ENCODE peak calls at places on chromosomes 1 and 21, in ten cellular contexts. One of them, this sample, is unnamed.

GRCh38 chr21:45709127-45709526 is 65.6 kb downstream of the PCBP3 start:
- DNase-seq in SJSA1: no peak
- DNase-seq in fibroblast of lung: no peak
- DNase-seq in heart left ventricle: no peak
- DNase-seq in mucosa of descending colon: no peak
- DNase-seq in neuronal stem cell: no peak
- DNase-seq in hepatocyte: no peak
- DNase-seq in H7: no peak
- DNase-seq in brain microvascular endothelial cell: no peak
- DNase-seq in uterus: no peak
- DNase-seq in this sample: no peak

GRCh38 chr21:43597052-43597451 is 62.2 kb downstream of the HSF2BP start:
- DNase-seq in fibroblast of lung: peak; percentile 43
- DNase-seq in H7: no peak
- DNase-seq in neuronal stem cell: no peak
- DNase-seq in SJSA1: peak; percentile 74
- DNase-seq in uterus: no peak
- DNase-seq in hepatocyte: peak; percentile 71
- DNase-seq in mucosa of descending colon: no peak
- DNase-seq in heart left ventricle: no peak
- DNase-seq in brain microvascular endothelial cell: peak; percentile 87
- DNase-seq in this sample: no peak

GRCh38 chr1:107964397-107965111 is 426 bp downstream of the VAV3 start:
- DNase-seq in brain microvascular endothelial cell: no peak
- DNase-seq in SJSA1: no peak
- DNase-seq in H7: peak; percentile 78
- DNase-seq in neuronal stem cell: peak; percentile 15
- DNase-seq in mucosa of descending colon: peak; percentile 36
- DNase-seq in hepatocyte: peak; percentile 28
- DNase-seq in heart left ventricle: no peak
- DNase-seq in uterus: no peak
- DNase-seq in fibroblast of lung: peak; percentile 28
- DNase-seq in this sample: peak; percentile 49

GRCh38 chr21:42534361-42534900 is 20.8 kb downstream of the SLC37A1 start:
- DNase-seq in brain microvascular endothelial cell: no peak
- DNase-seq in heart left ventricle: peak; percentile 39
- DNase-seq in hepatocyte: no peak
- DNase-seq in neuronal stem cell: no peak
- DNase-seq in fibroblast of lung: no peak
- DNase-seq in uterus: no peak
- DNase-seq in SJSA1: peak; percentile 41
- DNase-seq in mucosa of descending colon: no peak
- DNase-seq in H7: no peak
- DNase-seq in this sample: peak; percentile 86

GRCh38 chr1:110339427-110340206 is 440 bp downstream of the RBM15 start:
- DNase-seq in SJSA1: peak; percentile 56
- DNase-seq in neuronal stem cell: no peak
- DNase-seq in uterus: no peak
- DNase-seq in mucosa of descending colon: no peak
- DNase-seq in fibroblast of lung: peak; percentile 60
- DNase-seq in H7: peak; percentile 75
- DNase-seq in hepatocyte: peak; percentile 83
- DNase-seq in heart left ventricle: peak; percentile 50
- DNase-seq in brain microvascular endothelial cell: peak; percentile 40
- DNase-seq in this sample: no peak

GRCh38 chr1:154386643-154387352 is 18.3 kb upstream of the IL6R start:
- DNase-seq in neuronal stem cell: no peak
- DNase-seq in H7: no peak
- DNase-seq in fibroblast of lung: no peak
- DNase-seq in hepatocyte: peak; percentile 59
- DNase-seq in uterus: no peak
- DNase-seq in SJSA1: no peak
- DNase-seq in heart left ventricle: no peak
- DNase-seq in brain microvascular endothelial cell: no peak
- DNase-seq in mucosa of descending colon: peak; percentile 41
- DNase-seq in this sample: peak; percentile 66

GRCh38 chr21:37413553-37414291 is 47.1 kb downstream of the DYRK1A start:
- DNase-seq in brain microvascular endothelial cell: no peak
- DNase-seq in H7: no peak
- DNase-seq in neuronal stem cell: no peak
- DNase-seq in SJSA1: no peak
- DNase-seq in hepatocyte: no peak
- DNase-seq in mucosa of descending colon: no peak
- DNase-seq in heart left ventricle: no peak
- DNase-seq in uterus: no peak
- DNase-seq in fibroblast of lung: no peak
- DNase-seq in this sample: no peak

GRCh38 chr1:246182149-246182851 is 324.8 kb downstream of the SMYD3 start:
- DNase-seq in mucosa of descending colon: no peak
- DNase-seq in heart left ventricle: no peak
- DNase-seq in H7: no peak
- DNase-seq in fibroblast of lung: no peak
- DNase-seq in uterus: no peak
- DNase-seq in brain microvascular endothelial cell: no peak
- DNase-seq in hepatocyte: no peak
- DNase-seq in neuronal stem cell: no peak
- DNase-seq in SJSA1: no peak
- DNase-seq in this sample: no peak

GRCh38 chr1:185369786-185370185 is 52.7 kb upstream of the IVNS1ABP start:
- DNase-seq in neuronal stem cell: no peak
- DNase-seq in mucosa of descending colon: no peak
- DNase-seq in heart left ventricle: no peak
- DNase-seq in SJSA1: no peak
- DNase-seq in fibroblast of lung: no peak
- DNase-seq in brain microvascular endothelial cell: no peak
- DNase-seq in H7: no peak
- DNase-seq in hepatocyte: no peak
- DNase-seq in uterus: no peak
- DNase-seq in this sample: no peak

GRCh38 chr1:58062635-58063034 is 483.9 kb downstream of the OMA1 start:
- DNase-seq in fibroblast of lung: no peak
- DNase-seq in heart left ventricle: no peak
- DNase-seq in neuronal stem cell: no peak
- DNase-seq in uterus: no peak
- DNase-seq in SJSA1: no peak
- DNase-seq in brain microvascular endothelial cell: no peak
- DNase-seq in H7: no peak
- DNase-seq in hepatocyte: no peak
- DNase-seq in mucosa of descending colon: no peak
- DNase-seq in this sample: no peak

GRCh38 chr21:42231761-42232160 is 12.8 kb downstream of the ABCG1 start:
- DNase-seq in brain microvascular endothelial cell: no peak
- DNase-seq in hepatocyte: no peak
- DNase-seq in mucosa of descending colon: no peak
- DNase-seq in uterus: no peak
- DNase-seq in heart left ventricle: no peak
- DNase-seq in H7: no peak
- DNase-seq in SJSA1: no peak
- DNase-seq in neuronal stem cell: no peak
- DNase-seq in fibroblast of lung: no peak
- DNase-seq in this sample: no peak

GRCh38 chr1:218259800-218260199 is 25.3 kb upstream of the RRP15 start:
- DNase-seq in hepatocyte: peak; percentile 17
- DNase-seq in fibroblast of lung: no peak
- DNase-seq in H7: peak; percentile 34
- DNase-seq in brain microvascular endothelial cell: no peak
- DNase-seq in uterus: no peak
- DNase-seq in mucosa of descending colon: no peak
- DNase-seq in SJSA1: no peak
- DNase-seq in neuronal stem cell: no peak
- DNase-seq in heart left ventricle: no peak
- DNase-seq in this sample: no peak

GRCh38 chr21:36773995-36774394 is 75.1 kb downstream of the SIM2 start:
- DNase-seq in neuronal stem cell: no peak
- DNase-seq in fibroblast of lung: no peak
- DNase-seq in uterus: no peak
- DNase-seq in mucosa of descending colon: no peak
- DNase-seq in H7: no peak
- DNase-seq in heart left ventricle: no peak
- DNase-seq in hepatocyte: no peak
- DNase-seq in SJSA1: no peak
- DNase-seq in brain microvascular endothelial cell: no peak
- DNase-seq in this sample: no peak

GRCh38 chr1:100353988-100354387 is 1.7 kb downstream of the CDC14A start:
- DNase-seq in mucosa of descending colon: no peak
- DNase-seq in hepatocyte: peak; percentile 67
- DNase-seq in SJSA1: peak; percentile 67
- DNase-seq in brain microvascular endothelial cell: peak; percentile 23
- DNase-seq in fibroblast of lung: no peak
- DNase-seq in uterus: no peak
- DNase-seq in H7: peak; percentile 16
- DNase-seq in heart left ventricle: no peak
- DNase-seq in neuronal stem cell: no peak
- DNase-seq in this sample: no peak

GRCh38 chr1:12711421-12712005 is 4.4 kb upstream of the AADACL3 start:
- DNase-seq in heart left ventricle: no peak
- DNase-seq in neuronal stem cell: no peak
- DNase-seq in H7: no peak
- DNase-seq in brain microvascular endothelial cell: no peak
- DNase-seq in hepatocyte: no peak
- DNase-seq in mucosa of descending colon: no peak
- DNase-seq in fibroblast of lung: no peak
- DNase-seq in SJSA1: no peak
- DNase-seq in uterus: no peak
- DNase-seq in this sample: no peak

GRCh38 chr1:232501174-232501573 is 128.8 kb downstream of the SIPA1L2 start:
- DNase-seq in heart left ventricle: no peak
- DNase-seq in uterus: no peak
- DNase-seq in H7: no peak
- DNase-seq in SJSA1: no peak
- DNase-seq in brain microvascular endothelial cell: no peak
- DNase-seq in hepatocyte: no peak
- DNase-seq in mucosa of descending colon: no peak
- DNase-seq in fibroblast of lung: no peak
- DNase-seq in neuronal stem cell: no peak
- DNase-seq in this sample: no peak

GRCh38 chr21:16004121-16004520 is 274.3 kb downstream of the USP25 start:
- DNase-seq in neuronal stem cell: no peak
- DNase-seq in heart left ventricle: no peak
- DNase-seq in brain microvascular endothelial cell: no peak
- DNase-seq in fibroblast of lung: peak; percentile 71
- DNase-seq in uterus: no peak
- DNase-seq in mucosa of descending colon: no peak
- DNase-seq in SJSA1: no peak
- DNase-seq in hepatocyte: no peak
- DNase-seq in H7: no peak
- DNase-seq in this sample: no peak
- H3K4me3 ChIP-seq in neuronal stem cell: no peak overlapping the region
- H3K4me3 ChIP-seq in heart left ventricle: no peak overlapping the region
- H3K4me3 ChIP-seq in brain microvascular endothelial cell: no peak overlapping the region
- H3K4me3 ChIP-seq in fibroblast of lung: no peak overlapping the region
- H3K4me3 ChIP-seq in uterus: no peak overlapping the region
- H3K4me3 ChIP-seq in mucosa of descending colon: no peak overlapping the region
- H3K4me3 ChIP-seq in SJSA1: no peak overlapping the region
- H3K4me3 ChIP-seq in hepatocyte: no peak overlapping the region
- H3K4me3 ChIP-seq in H7: no peak overlapping the region
- H3K4me3 ChIP-seq in this sample: no peak overlapping the region

GRCh38 chr1:9984253-9984652 is 12.8 kb upstream of the RBP7 start:
- DNase-seq in heart left ventricle: no peak
- DNase-seq in fibroblast of lung: no peak
- DNase-seq in uterus: no peak
- DNase-seq in SJSA1: no peak
- DNase-seq in hepatocyte: no peak
- DNase-seq in mucosa of descending colon: no peak
- DNase-seq in neuronal stem cell: no peak
- DNase-seq in brain microvascular endothelial cell: no peak
- DNase-seq in H7: no peak
- DNase-seq in this sample: no peak
- H3K36me3 ChIP-seq in heart left ventricle: peaks cover 39% of the 10 kb centered on the region
- H3K36me3 ChIP-seq in fibroblast of lung: no peaks in the 10 kb centered on the region
- H3K36me3 ChIP-seq in uterus: no peaks in the 10 kb centered on the region
- H3K36me3 ChIP-seq in SJSA1: peaks cover 41% of the 10 kb centered on the region
- H3K36me3 ChIP-seq in hepatocyte: no peaks in the 10 kb centered on the region
- H3K36me3 ChIP-seq in mucosa of descending colon: peaks cover 4% of the 10 kb centered on the region
- H3K36me3 ChIP-seq in neuronal stem cell: peaks cover 16% of the 10 kb centered on the region
- H3K36me3 ChIP-seq in brain microvascular endothelial cell: peaks cover 13% of the 10 kb centered on the region
- H3K36me3 ChIP-seq in H7: no peaks in the 10 kb centered on the region
- H3K36me3 ChIP-seq in this sample: peaks cover 2% of the 10 kb centered on the region

GRCh38 chr1:92859400-92860039 is 27.7 kb downstream of the RPL5 start:
- DNase-seq in neuronal stem cell: no peak
- DNase-seq in mucosa of descending colon: no peak
- DNase-seq in H7: no peak
- DNase-seq in brain microvascular endothelial cell: no peak
- DNase-seq in uterus: no peak
- DNase-seq in heart left ventricle: no peak
- DNase-seq in hepatocyte: no peak
- DNase-seq in SJSA1: no peak
- DNase-seq in fibroblast of lung: no peak
- DNase-seq in this sample: no peak
- H3K4me3 ChIP-seq in neuronal stem cell: no peak overlapping the region
- H3K4me3 ChIP-seq in mucosa of descending colon: no peak overlapping the region
- H3K4me3 ChIP-seq in H7: no peak overlapping the region
- H3K4me3 ChIP-seq in brain microvascular endothelial cell: no peak overlapping the region
- H3K4me3 ChIP-seq in uterus: no peak overlapping the region
- H3K4me3 ChIP-seq in heart left ventricle: no peak overlapping the region
- H3K4me3 ChIP-seq in hepatocyte: no peak overlapping the region
- H3K4me3 ChIP-seq in SJSA1: no peak overlapping the region
- H3K4me3 ChIP-seq in fibroblast of lung: no peak overlapping the region
- H3K4me3 ChIP-seq in this sample: no peak overlapping the region

DNA sequence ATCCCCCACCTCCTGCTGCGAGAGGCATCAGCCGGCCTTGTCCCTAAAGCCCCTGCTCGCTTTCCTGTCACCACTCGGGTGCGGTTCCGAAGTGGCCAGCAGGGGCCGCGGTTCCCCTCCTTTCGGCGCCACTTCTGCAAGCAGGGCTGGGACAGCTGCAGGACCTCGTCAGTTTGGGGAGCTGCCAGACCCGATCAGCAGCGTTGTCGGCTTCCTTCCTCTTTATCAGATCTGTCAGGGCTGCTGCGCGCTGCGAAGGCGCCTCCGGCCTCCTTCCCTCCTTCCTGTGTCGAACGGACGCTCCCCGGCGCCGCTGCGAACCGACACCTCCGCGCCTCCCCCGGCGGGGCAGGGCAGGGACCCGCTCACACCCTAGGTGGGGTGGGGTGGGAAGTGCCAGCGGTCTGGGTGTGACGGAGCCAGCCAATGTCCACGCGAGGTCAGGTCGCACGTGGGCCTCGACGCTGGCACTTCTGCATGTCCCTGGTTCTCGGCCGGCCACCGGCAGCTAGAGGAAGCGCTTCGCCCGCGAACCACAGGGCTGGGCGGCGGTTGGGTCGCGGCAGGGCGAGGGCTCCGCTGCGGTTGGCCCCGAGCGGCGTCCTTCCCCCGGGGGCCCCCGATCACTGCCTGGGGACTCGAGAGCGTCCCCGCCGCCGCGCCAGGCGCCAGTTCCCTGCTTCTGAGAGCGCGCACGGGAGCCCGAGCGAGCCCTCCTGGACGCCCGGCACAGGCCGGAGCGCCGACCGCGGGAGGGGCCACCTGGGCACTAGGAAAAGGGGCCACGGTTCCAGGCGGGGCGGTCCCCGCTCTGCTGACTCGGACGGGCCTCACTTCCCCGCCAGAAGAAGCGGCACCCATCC is 81.8 kb downstream of the RUNX3 start:
- DNase-seq in mucosa of descending colon: peak; percentile 94
- DNase-seq in heart left ventricle: peak; percentile 93
- DNase-seq in SJSA1: peak; percentile 91
- DNase-seq in neuronal stem cell: peak; percentile 80
- DNase-seq in brain microvascular endothelial cell: peak; percentile 82
- DNase-seq in fibroblast of lung: peak; percentile 92
- DNase-seq in H7: peak; percentile 91
- DNase-seq in hepatocyte: peak; percentile 92
- DNase-seq in uterus: peak; percentile 91
- DNase-seq in this sample: peak; percentile 95
- H3K36me3 ChIP-seq in mucosa of descending colon: no peaks in the 10 kb centered on the region
- H3K36me3 ChIP-seq in heart left ventricle: peaks cover 37% of the 10 kb centered on the region
- H3K36me3 ChIP-seq in SJSA1: peaks cover 18% of the 10 kb centered on the region
- H3K36me3 ChIP-seq in neuronal stem cell: peaks cover 33% of the 10 kb centered on the region
- H3K36me3 ChIP-seq in brain microvascular endothelial cell: peaks cover 9% of the 10 kb centered on the region
- H3K36me3 ChIP-seq in fibroblast of lung: peaks cover 2% of the 10 kb centered on the region
- H3K36me3 ChIP-seq in H7: no peaks in the 10 kb centered on the region
- H3K36me3 ChIP-seq in hepatocyte: no peaks in the 10 kb centered on the region
- H3K36me3 ChIP-seq in uterus: no peaks in the 10 kb centered on the region
- H3K36me3 ChIP-seq in this sample: no peaks in the 10 kb centered on the region

GRCh38 chr1:15799928-15800835 is 7.3 kb downstream of the UQCRHL start:
- DNase-seq in heart left ventricle: peak; percentile 54
- DNase-seq in hepatocyte: peak; percentile 91
- DNase-seq in neuronal stem cell: no peak
- DNase-seq in fibroblast of lung: peak; percentile 42
- DNase-seq in brain microvascular endothelial cell: peak; percentile 37
- DNase-seq in mucosa of descending colon: peak; percentile 87
- DNase-seq in uterus: no peak
- DNase-seq in H7: peak; percentile 78
- DNase-seq in SJSA1: peak; percentile 90
- DNase-seq in this sample: no peak
- H3K4me3 ChIP-seq in heart left ventricle: no peak overlapping the region
- H3K4me3 ChIP-seq in hepatocyte: no peak overlapping the region
- H3K4me3 ChIP-seq in neuronal stem cell: no peak overlapping the region
- H3K4me3 ChIP-seq in fibroblast of lung: no peak overlapping the region
- H3K4me3 ChIP-seq in brain microvascular endothelial cell: no peak overlapping the region
- H3K4me3 ChIP-seq in mucosa of descending colon: no peak overlapping the region
- H3K4me3 ChIP-seq in uterus: no peak overlapping the region
- H3K4me3 ChIP-seq in H7: no peak overlapping the region
- H3K4me3 ChIP-seq in SJSA1: peak overlapping the region; percentile 20
- H3K4me3 ChIP-seq in this sample: no peak overlapping the region

This sample was measured in aorta.